ENCODE peak calls at places on chromosomes 6 and 20, in seven cellular contexts. I is cardiac muscle cell; W is choroid plexus epithelial cell; F is hippocampal formation; C is AG08396; T is left lung; L is activated CD8-positive, alpha-beta memory T cell treated with anti-CD3 and anti-CD28 coated beads for 1 hour. D is an unnamed sample.

GRCh38 chr6:25756382-25757354 is 2.1 kb downstream of the SLC17A4 start:
- DNase-seq in I (no peak), W (no peak), L (no peak), T (no peak), C (no peak), F (no peak), D (no peak)

GRCh38 chr6:32685603-32686002 is 19.1 kb upstream of the HLA-DQB1 start:
- DNase-seq in T (no peak), L (no peak), W (peak; percentile 63), C (no peak), F (no peak), I (no peak), D (no peak)

GRCh38 chr6:112253842-112254816 is at the start of gene LAMA4:
- DNase-seq in L (no peak), T (no peak), F (no peak), W (peak; percentile 91), C (peak; percentile 62), I (peak; percentile 69), D (peak; percentile 54)

GRCh38 chr20:45343867-45344721 is 4.1 kb downstream of the SDC4 start:
- DNase-seq in C (peak; percentile 81), W (peak; percentile 90), T (peak; percentile 69), I (peak; percentile 33), L (no peak), F (no peak), D (no peak)

GRCh38 chr6:155026366-155027045 is 31.4 kb downstream of the TIAM2 start:
- DNase-seq in W (peak; percentile 77), L (no peak), C (peak; percentile 79), F (no peak), I (no peak), T (peak; percentile 36), D (no peak)

GRCh38 chr20:34300809-34301586 is 2.2 kb downstream of the AHCY start:
- DNase-seq in C (no peak), W (no peak), T (no peak), I (peak; percentile 79), L (no peak), F (no peak), D (no peak)

GRCh38 chr20:19820520-19821211 is 62.6 kb downstream of the RIN2 start:
- DNase-seq in I (no peak), T (no peak), C (no peak), L (no peak), F (no peak), W (no peak), D (no peak)

GRCh38 chr20:19937651-19938420 is 79.3 kb upstream of the NAA20 start:
- DNase-seq in W (no peak), C (no peak), L (no peak), I (no peak), F (no peak), T (no peak), D (no peak)

GRCh38 chr20:3646067-3646440 is 17.1 kb downstream of the GFRA4 start:
- DNase-seq in I (no peak), L (no peak), F (no peak), C (no peak), T (no peak), W (peak; percentile 50), D (no peak)

GRCh38 chr20:21509079-21509596 is 4.7 kb downstream of the NKX2-2 start:
- DNase-seq in T (no peak), L (no peak), C (no peak), W (no peak), I (no peak), F (no peak), D (no peak)

GRCh38 chr6:42409582-42409981 is 42.1 kb downstream of the TRERF1 start:
- DNase-seq in F (no peak), C (no peak), I (no peak), W (no peak), L (no peak), T (no peak), D (no peak)

GRCh38 chr20:62632575-62632974 is 9.7 kb upstream of the SLCO4A1 start:
- DNase-seq in W (no peak), I (no peak), F (no peak), L (no peak), T (no peak), C (no peak), D (no peak)

GRCh38 chr20:4929686-4930397 is 71.5 kb downstream of the SLC23A2 start:
- DNase-seq in I (no peak), L (no peak), F (no peak), T (no peak), C (no peak), W (no peak), D (no peak)